ENCODE peak calls at places on chromosomes 12 and 14, in seven cellular contexts. L, S, Q, B, E, M and X are unnamed samples.

GRCh38 chr12:125533434-125534029 is 468.3 kb downstream of the AACS start:
- DNase-seq in L (no peak), S (no peak), Q (peak; percentile 33), B (peak; percentile 28), E (no peak), M (peak; percentile 70), X (peak; percentile 35)

GRCh38 chr12:54229624-54230212 is 40.9 kb upstream of the SMUG1 start:
- DNase-seq in L (peak; percentile 91), S (no peak), Q (peak; percentile 51), B (no peak), E (peak; percentile 94), M (no peak), X (peak; percentile 40)

GRCh38 chr12:27367078-27367477 is 34.4 kb downstream of the BMAL2 start:
- DNase-seq in L (no peak), S (no peak), Q (no peak), B (no peak), E (peak; percentile 9), M (no peak), X (no peak)

GRCh38 chr14:51302319-51303030 is 62.4 kb downstream of the TMX1 start:
- DNase-seq in L (peak; percentile 42), S (no peak), Q (no peak), B (no peak), E (peak; percentile 47), M (no peak), X (no peak)

GRCh38 chr12:130299574-130299973 is 38.1 kb upstream of the PIWIL1 start:
- DNase-seq in L (no peak), S (no peak), Q (no peak), B (no peak), E (no peak), M (no peak), X (no peak)

GRCh38 chr12:111426341-111427185 is 20.8 kb downstream of the SH2B3 start:
- DNase-seq in L (no peak), S (no peak), Q (no peak), B (no peak), E (no peak), M (no peak), X (no peak)

GRCh38 chr12:4849024-4849594 is 60.6 kb upstream of the KCNA1 start:
- DNase-seq in L (peak; percentile 57), S (no peak), Q (peak; percentile 39), B (no peak), E (peak; percentile 58), M (no peak), X (peak; percentile 49)

GRCh38 chr14:69010632-69011031 is 31.5 kb upstream of the ACTN1 start:
- DNase-seq in L (peak; percentile 13), S (no peak), Q (peak; percentile 31), B (no peak), E (no peak), M (no peak), X (no peak)

GRCh38 chr14:91835197-91835919 is 32.0 kb downstream of the TC2N start:
- DNase-seq in L (no peak), S (no peak), Q (no peak), B (no peak), E (no peak), M (no peak), X (peak; percentile 29)

GRCh38 chr14:68507544-68508081 is 285.3 kb downstream of the ZFP36L1 start:
- DNase-seq in L (no peak), S (no peak), Q (no peak), B (no peak), E (no peak), M (no peak), X (no peak)

GRCh38 chr12:59067068-59067467 is 146.8 kb upstream of the LRIG3 start:
- DNase-seq in L (peak; percentile 48), S (no peak), Q (peak; percentile 24), B (no peak), E (peak; percentile 38), M (no peak), X (peak; percentile 63)

GRCh38 chr14:61564623-61565091 is 130.7 kb upstream of the HIF1A start:
- DNase-seq in L (peak; percentile 94), S (no peak), Q (peak; percentile 84), B (no peak), E (peak; percentile 93), M (no peak), X (no peak)

GRCh38 chr14:76772300-76773187 is 11.3 kb downstream of the VASH1 start:
- DNase-seq in L (peak; percentile 97), S (no peak), Q (no peak), B (no peak), E (peak; percentile 99), M (peak; percentile 70), X (no peak)

GRCh38 chr14:90663680-90664079 is 152.6 kb downstream of the TTC7B start:
- DNase-seq in L (no peak), S (no peak), Q (no peak), B (no peak), E (no peak), M (no peak), X (no peak)

GRCh38 chr12:99960312-99960711 is 24.4 kb downstream of the ANKS1B start:
- DNase-seq in L (peak; percentile 24), S (no peak), Q (no peak), B (no peak), E (peak; percentile 34), M (no peak), X (no peak)

GRCh38 chr14:23483216-23483854 is 13.8 kb downstream of the NGDN start:
- DNase-seq in L (peak; percentile 23), S (no peak), Q (peak; percentile 40), B (no peak), E (peak; percentile 37), M (peak; percentile 85), X (peak; percentile 25)
- TF ChIP-seq CTCF in L (peak; percentile 52), S (peak; percentile 36), Q (peak; percentile 34), B (no peak), E (peak; percentile 56), M (peak; percentile 88), X (peak; percentile 45)

GRCh38 chr12:12720637-12721250 is 3.6 kb downstream of the CDKN1B start:
- DNase-seq in L (no peak), S (no peak), Q (peak; percentile 62), B (no peak), E (peak; percentile 35), M (no peak), X (no peak)
- H3K4me3 ChIP-seq in L (peak overlapping the region; percentile 17), S (peak overlapping the region; percentile 28), Q (peak overlapping the region; percentile 87), B (no peak overlapping the region), E (no peak overlapping the region), M (peak overlapping the region; percentile 97), X (peak overlapping the region; percentile 55)

GRCh38 chr14:105377555-105378182 is 20.7 kb upstream of the TEX22 start:
- DNase-seq in L (no peak), S (no peak), Q (no peak), B (no peak), E (no peak), M (no peak), X (no peak)
- TF ChIP-seq CTCF in L (no peak), S (no peak), Q (no peak), B (no peak), E (no peak), M (no peak), X (no peak)

DNA sequence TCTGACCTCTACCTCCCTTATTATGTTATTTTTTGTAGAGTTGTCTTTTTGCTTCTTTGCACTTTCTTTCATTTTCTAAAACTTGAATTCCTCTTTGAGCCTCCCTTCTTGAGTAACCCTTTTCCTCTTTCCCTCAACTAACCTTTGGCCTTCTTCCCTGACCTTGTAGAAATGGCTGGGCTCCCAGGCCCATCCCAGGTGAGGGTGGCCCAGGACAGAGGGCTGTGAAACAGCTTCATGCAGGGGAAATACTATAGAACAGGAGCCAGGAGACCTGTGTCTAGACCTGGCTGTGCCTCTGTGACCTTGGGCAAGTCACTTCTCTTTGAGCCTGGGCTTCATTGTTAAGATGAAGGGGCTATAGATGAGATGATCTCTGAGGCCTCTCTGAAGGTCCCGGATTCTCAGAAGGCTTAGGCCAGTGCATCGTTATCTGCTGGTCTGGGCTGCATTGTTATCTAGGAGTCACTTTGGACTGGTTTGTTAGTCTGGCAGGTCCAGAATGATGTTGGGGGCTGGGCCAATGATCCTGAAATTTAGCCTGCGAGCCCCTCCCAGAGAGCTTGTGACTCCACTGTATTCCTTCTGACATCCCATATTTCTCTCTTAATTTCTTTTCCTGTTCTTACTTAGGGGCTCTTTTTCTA is 2.2 kb downstream of the ATN1 start:
- DNase-seq in L (no peak), S (no peak), Q (no peak), B (no peak), E (no peak), M (no peak), X (no peak)
- H3K4me3 ChIP-seq in L (peak overlapping the region; percentile 89), S (peak overlapping the region; percentile 89), Q (no peak overlapping the region), B (no peak overlapping the region), E (peak overlapping the region; percentile 93), M (peak overlapping the region; percentile 76), X (no peak overlapping the region)

DNA sequence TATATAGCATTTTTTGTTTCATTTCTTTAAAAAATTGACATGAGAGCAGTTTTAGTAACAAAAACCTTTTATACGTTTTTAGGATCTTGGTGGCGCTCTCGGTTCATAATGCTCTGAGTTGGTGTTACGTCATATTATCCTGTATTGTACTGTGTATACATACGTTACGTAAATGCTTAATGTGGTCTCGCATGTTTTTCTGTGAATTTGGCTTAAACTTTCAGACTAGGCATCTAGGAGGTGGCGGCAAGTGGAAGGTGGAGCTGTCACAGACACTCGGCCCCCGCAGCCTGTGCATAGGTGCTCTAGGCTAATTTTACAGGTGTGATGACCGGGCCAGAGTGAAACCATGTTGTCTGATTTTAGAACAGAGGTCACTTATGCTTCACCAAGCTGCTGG is 60.0 kb downstream of the PPP2R5C start:
- DNase-seq in L (no peak), S (no peak), Q (no peak), B (no peak), E (no peak), M (no peak), X (no peak)
- TF ChIP-seq CTCF in L (no peak), S (no peak), Q (no peak), B (no peak), E (no peak), M (no peak), X (no peak)

DNA sequence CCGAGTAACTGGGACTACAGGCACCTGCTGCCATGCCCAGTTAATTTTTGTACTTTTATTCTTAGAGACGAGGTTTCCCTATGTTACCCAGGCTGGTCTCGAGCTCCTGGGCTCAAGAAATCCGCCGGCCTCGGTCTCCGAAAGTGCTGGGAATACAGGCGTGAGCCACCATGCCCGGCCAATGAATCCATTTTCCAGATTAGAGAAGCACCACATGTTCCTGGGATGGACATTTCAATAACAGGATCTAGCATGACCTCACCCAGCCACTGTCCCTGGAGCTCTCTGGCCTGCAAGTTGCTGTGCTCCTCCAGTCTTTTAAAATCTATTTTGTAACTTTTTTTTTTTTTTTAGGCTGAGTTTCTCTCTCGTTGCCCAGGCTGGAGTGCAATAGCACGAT is 2.2 kb downstream of the GPR132 start:
- DNase-seq in L (no peak), S (no peak), Q (no peak), B (no peak), E (no peak), M (no peak), X (no peak)
- H3K4me3 ChIP-seq in L (no peak overlapping the region), S (no peak overlapping the region), Q (no peak overlapping the region), B (no peak overlapping the region), E (no peak overlapping the region), M (no peak overlapping the region), X (peak overlapping the region; percentile 86)